ENCODE peak calls at places on chromosomes 12 and 14, in four cellular contexts. One of them, this sample, is unnamed.

GRCh38 chr14:52877628-52878027 is 73.2 kb downstream of the FERMT2 start:
- DNase-seq in fibroblast of mammary gland: peak; percentile 69
- DNase-seq in fibroblast of lung: peak; percentile 79
- DNase-seq in choroid plexus epithelial cell: peak; percentile 76
- DNase-seq in this sample: peak; percentile 86

GRCh38 chr14:97120204-97121120 is 323.3 kb downstream of the VRK1 start:
- DNase-seq in choroid plexus epithelial cell: no peak
- DNase-seq in fibroblast of mammary gland: no peak
- DNase-seq in fibroblast of lung: no peak
- DNase-seq in this sample: no peak

GRCh38 chr12:6767592-6768384 is 1.6 kb downstream of the PTMS start:
- DNase-seq in choroid plexus epithelial cell: peak; percentile 39
- DNase-seq in fibroblast of mammary gland: no peak
- DNase-seq in fibroblast of lung: no peak
- DNase-seq in this sample: no peak

GRCh38 chr12:50102648-50103309 is 1.0 kb upstream of the GPD1 start:
- DNase-seq in fibroblast of mammary gland: peak; percentile 39
- DNase-seq in fibroblast of lung: no peak
- DNase-seq in choroid plexus epithelial cell: no peak
- DNase-seq in this sample: no peak

GRCh38 chr14:96683575-96684289 is 113.5 kb upstream of the VRK1 start:
- DNase-seq in fibroblast of lung: no peak
- DNase-seq in choroid plexus epithelial cell: no peak
- DNase-seq in fibroblast of mammary gland: peak; percentile 8
- DNase-seq in this sample: no peak

GRCh38 chr12:18754118-18754707 is 16.3 kb downstream of the CAPZA3 start:
- DNase-seq in fibroblast of lung: no peak
- DNase-seq in fibroblast of mammary gland: no peak
- DNase-seq in choroid plexus epithelial cell: no peak
- DNase-seq in this sample: no peak

GRCh38 chr12:25677180-25677937 is 124.3 kb upstream of the LMNTD1 start:
- DNase-seq in choroid plexus epithelial cell: no peak
- DNase-seq in fibroblast of mammary gland: no peak
- DNase-seq in fibroblast of lung: no peak
- DNase-seq in this sample: no peak

GRCh38 chr12:27437839-27438238 is 8.7 kb upstream of the SMCO2 start:
- DNase-seq in fibroblast of mammary gland: no peak
- DNase-seq in fibroblast of lung: no peak
- DNase-seq in choroid plexus epithelial cell: no peak
- DNase-seq in this sample: no peak

GRCh38 chr14:46344327-46344937 is 307.1 kb downstream of the RPL10L start:
- DNase-seq in choroid plexus epithelial cell: peak; percentile 28
- DNase-seq in fibroblast of lung: peak; percentile 3
- DNase-seq in fibroblast of mammary gland: peak; percentile 35
- DNase-seq in this sample: no peak

GRCh38 chr12:53803703-53804102 is 51.9 kb upstream of the CISTR start:
- DNase-seq in choroid plexus epithelial cell: no peak
- DNase-seq in fibroblast of mammary gland: no peak
- DNase-seq in fibroblast of lung: no peak
- DNase-seq in this sample: no peak

GRCh38 chr12:75087656-75088055 is 122.0 kb downstream of the KCNC2 start:
- DNase-seq in fibroblast of mammary gland: peak; percentile 6
- DNase-seq in fibroblast of lung: no peak
- DNase-seq in choroid plexus epithelial cell: peak; percentile 18
- DNase-seq in this sample: peak; percentile 1

GRCh38 chr12:105523164-105524057 is 192.9 kb downstream of the C12orf75 start:
- DNase-seq in fibroblast of lung: peak; percentile 89
- DNase-seq in fibroblast of mammary gland: peak; percentile 84
- DNase-seq in choroid plexus epithelial cell: peak; percentile 77
- DNase-seq in this sample: peak; percentile 96

GRCh38 chr14:51400142-51400541 is 160.1 kb downstream of the TMX1 start:
- DNase-seq in fibroblast of lung: peak; percentile 28
- DNase-seq in choroid plexus epithelial cell: no peak
- DNase-seq in fibroblast of mammary gland: peak; percentile 47
- DNase-seq in this sample: peak; percentile 43

GRCh38 chr12:59040043-59040442 is 119.7 kb upstream of the LRIG3 start:
- DNase-seq in choroid plexus epithelial cell: peak; percentile 21
- DNase-seq in fibroblast of mammary gland: no peak
- DNase-seq in fibroblast of lung: no peak
- DNase-seq in this sample: peak; percentile 6

GRCh38 chr12:94404854-94405253 is 54.8 kb downstream of the CEP83 start:
- DNase-seq in fibroblast of lung: no peak
- DNase-seq in fibroblast of mammary gland: peak; percentile 22
- DNase-seq in choroid plexus epithelial cell: peak; percentile 14
- DNase-seq in this sample: no peak

GRCh38 chr14:98345186-98345585 is 926.8 kb downstream of the BCL11B start:
- DNase-seq in choroid plexus epithelial cell: peak; percentile 0
- DNase-seq in fibroblast of lung: no peak
- DNase-seq in fibroblast of mammary gland: no peak
- DNase-seq in this sample: no peak

GRCh38 chr12:88361493-88361892 is 218.8 kb downstream of the KITLG start:
- DNase-seq in choroid plexus epithelial cell: peak; percentile 34
- DNase-seq in fibroblast of lung: no peak
- DNase-seq in fibroblast of mammary gland: peak; percentile 45
- DNase-seq in this sample: no peak

GRCh38 chr12:47222960-47223847 is 143.4 kb upstream of the AMIGO2 start:
- DNase-seq in fibroblast of lung: no peak
- DNase-seq in choroid plexus epithelial cell: no peak
- DNase-seq in fibroblast of mammary gland: no peak
- DNase-seq in this sample: no peak
- H3K4me3 ChIP-seq in fibroblast of lung: no peak overlapping the region
- H3K4me3 ChIP-seq in choroid plexus epithelial cell: no peak overlapping the region
- H3K4me3 ChIP-seq in fibroblast of mammary gland: no peak overlapping the region
- H3K4me3 ChIP-seq in this sample: no peak overlapping the region

GRCh38 chr14:75084513-75084912 is 15.1 kb downstream of the ZC2HC1C start:
- DNase-seq in choroid plexus epithelial cell: no peak
- DNase-seq in fibroblast of mammary gland: no peak
- DNase-seq in fibroblast of lung: no peak
- DNase-seq in this sample: no peak
- TF ChIP-seq CTCF in choroid plexus epithelial cell: peak; percentile 4
- TF ChIP-seq CTCF in fibroblast of mammary gland: no peak
- TF ChIP-seq CTCF in fibroblast of lung: no peak
- TF ChIP-seq CTCF in this sample: no peak

GRCh38 chr12:4270670-4271432 is 2.7 kb upstream of the CCND2 start:
- DNase-seq in choroid plexus epithelial cell: no peak
- DNase-seq in fibroblast of mammary gland: peak; percentile 30
- DNase-seq in fibroblast of lung: peak; percentile 37
- DNase-seq in this sample: no peak

GRCh38 chr12:4270016-4270669 is 3.4 kb upstream of the CCND2 start:
- DNase-seq in fibroblast of mammary gland: no peak
- DNase-seq in fibroblast of lung: no peak
- DNase-seq in choroid plexus epithelial cell: no peak
- DNase-seq in this sample: no peak

GRCh38 chr12:4272014-4272975 is 1.3 kb upstream of the CCND2 start:
- DNase-seq in fibroblast of lung: peak; percentile 86
- DNase-seq in fibroblast of mammary gland: peak; percentile 55
- DNase-seq in choroid plexus epithelial cell: peak; percentile 70
- DNase-seq in this sample: peak; percentile 31

GRCh38 chr12:4272976-4273650 is 449 bp upstream of the CCND2 start:
- DNase-seq in choroid plexus epithelial cell: no peak
- DNase-seq in fibroblast of mammary gland: no peak
- DNase-seq in fibroblast of lung: no peak
- DNase-seq in this sample: no peak

DNA sequence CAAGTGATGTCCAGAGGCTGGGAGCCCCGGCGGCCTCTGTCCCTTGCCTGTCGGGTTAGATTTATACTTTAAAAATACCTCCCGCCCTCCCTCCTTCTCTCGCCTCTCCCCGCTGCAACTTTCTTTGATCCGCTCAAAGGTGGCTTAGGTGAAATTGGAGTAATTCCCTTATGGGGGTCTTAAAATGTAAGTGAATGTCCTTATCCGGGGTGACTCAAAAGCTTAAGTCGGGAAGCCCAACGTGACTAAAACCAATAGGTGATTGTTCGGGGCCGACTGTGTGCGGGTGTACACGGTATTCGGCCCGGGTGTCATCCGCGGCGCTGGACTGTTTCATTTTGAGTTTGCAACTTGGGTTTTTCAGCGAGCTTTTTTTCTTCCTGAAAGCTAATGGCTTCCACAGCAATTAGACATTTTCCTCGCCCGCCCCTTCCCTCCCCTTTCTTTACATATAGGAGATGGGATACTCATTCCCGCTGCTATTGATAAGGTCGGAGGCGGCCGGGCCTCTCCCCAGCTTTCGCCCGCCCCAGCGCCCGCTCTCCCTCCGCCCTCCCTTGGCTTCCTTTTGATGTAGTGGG is 2.0 kb upstream of the CCND2 start:
- DNase-seq in fibroblast of lung: no peak
- DNase-seq in fibroblast of mammary gland: peak; percentile 29
- DNase-seq in choroid plexus epithelial cell: peak; percentile 27
- DNase-seq in this sample: no peak
- H3K4me3 ChIP-seq in fibroblast of lung: no peak overlapping the region
- H3K4me3 ChIP-seq in fibroblast of mammary gland: peak overlapping the region; percentile 21
- H3K4me3 ChIP-seq in choroid plexus epithelial cell: peak overlapping the region; percentile 55
- H3K4me3 ChIP-seq in this sample: peak overlapping the region; percentile 45

DNA sequence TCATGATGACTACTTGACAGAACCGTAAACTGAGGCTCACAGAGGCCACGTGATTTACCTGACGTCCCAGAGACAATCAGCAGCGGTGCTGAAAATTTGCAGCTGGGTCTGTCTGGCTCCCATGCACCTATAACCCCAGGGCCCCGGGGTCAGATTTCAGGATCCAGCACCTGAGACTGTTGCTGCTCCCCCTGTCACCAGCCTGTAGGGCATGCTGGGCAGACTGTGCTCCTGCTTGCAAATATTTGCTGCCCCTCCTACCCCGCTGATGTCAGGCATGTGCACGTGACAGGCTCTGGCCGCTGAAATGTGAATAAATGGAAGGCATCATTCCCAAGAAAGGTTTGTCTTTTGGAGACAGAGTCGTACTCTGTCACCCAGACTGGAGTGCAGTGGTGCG is 6.0 kb downstream of the MMAB start:
- DNase-seq in choroid plexus epithelial cell: no peak
- DNase-seq in fibroblast of mammary gland: no peak
- DNase-seq in fibroblast of lung: no peak
- DNase-seq in this sample: no peak
- TF ChIP-seq CTCF in choroid plexus epithelial cell: no peak
- TF ChIP-seq CTCF in fibroblast of mammary gland: no peak
- TF ChIP-seq CTCF in fibroblast of lung: no peak
- TF ChIP-seq CTCF in this sample: no peak

DNA sequence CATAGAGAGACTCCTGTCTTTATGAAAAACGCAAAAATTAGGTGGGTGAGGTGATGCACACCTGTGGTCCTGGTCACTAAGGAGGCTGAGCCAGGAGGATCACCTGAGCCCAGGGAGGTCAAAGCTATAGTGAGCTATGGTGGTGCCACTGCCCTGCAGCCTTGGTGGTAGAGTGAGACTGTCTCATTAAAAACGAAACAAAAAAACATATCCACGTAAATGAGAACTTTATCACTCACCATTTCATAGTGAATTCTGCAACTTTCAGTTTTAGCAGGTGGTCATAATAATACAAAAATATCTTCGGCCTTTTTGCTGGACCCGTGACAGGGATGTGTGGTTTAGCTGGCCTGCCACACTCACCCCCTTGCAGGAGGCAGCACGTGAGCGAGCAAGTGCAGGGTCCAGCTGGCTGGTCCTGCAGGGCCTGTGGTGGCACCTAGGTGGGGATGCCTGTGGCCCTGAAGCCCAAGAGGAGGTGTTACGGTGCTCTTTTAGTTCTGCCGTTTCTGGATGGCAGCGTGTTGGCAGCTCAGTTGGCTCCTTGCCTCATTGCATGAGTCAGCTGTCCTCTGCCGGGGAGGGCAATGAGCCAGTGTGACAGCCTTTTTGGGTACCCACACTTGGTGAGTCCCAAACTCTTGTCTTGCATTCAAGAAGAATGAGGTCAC is 1330.7 kb upstream of the TMEM132C start:
- DNase-seq in choroid plexus epithelial cell: no peak
- DNase-seq in fibroblast of lung: no peak
- DNase-seq in fibroblast of mammary gland: no peak
- DNase-seq in this sample: no peak
- H3K4me3 ChIP-seq in choroid plexus epithelial cell: no peak overlapping the region
- H3K4me3 ChIP-seq in fibroblast of lung: no peak overlapping the region
- H3K4me3 ChIP-seq in fibroblast of mammary gland: no peak overlapping the region
- H3K4me3 ChIP-seq in this sample: no peak overlapping the region

DNA sequence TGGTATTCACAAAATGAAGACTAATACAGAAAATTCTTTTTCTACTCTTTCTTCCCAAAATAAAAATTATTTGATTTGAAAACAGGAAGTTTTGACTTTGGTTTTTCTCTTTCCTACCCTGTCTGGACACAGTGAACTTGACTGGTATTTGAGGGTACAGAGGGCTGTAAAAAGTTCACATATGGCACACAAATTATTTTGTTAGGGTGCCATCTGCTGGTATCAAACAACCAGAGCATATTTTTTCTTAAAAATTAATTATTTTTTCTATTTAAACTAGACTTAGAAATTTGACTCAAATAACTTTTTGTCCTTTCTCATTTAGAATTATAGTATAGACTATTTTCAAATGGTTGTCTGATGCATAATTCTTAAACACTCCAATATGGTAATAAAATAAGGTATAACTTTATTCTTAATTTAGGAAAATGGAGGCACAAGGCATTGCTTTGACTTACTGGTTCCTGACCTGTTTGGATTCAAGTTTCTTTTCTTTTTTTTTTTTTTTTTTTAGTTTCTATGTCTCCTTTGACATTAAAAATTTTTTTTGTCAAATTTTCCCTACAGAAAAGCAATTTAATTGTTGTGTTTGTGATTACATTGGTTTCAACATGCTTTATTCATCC is 390.6 kb downstream of the PRKD1 start:
- DNase-seq in choroid plexus epithelial cell: peak; percentile 57
- DNase-seq in fibroblast of mammary gland: peak; percentile 49
- DNase-seq in fibroblast of lung: peak; percentile 56
- DNase-seq in this sample: peak; percentile 61
- TF ChIP-seq CTCF in choroid plexus epithelial cell: peak; percentile 54
- TF ChIP-seq CTCF in fibroblast of mammary gland: peak; percentile 49
- TF ChIP-seq CTCF in fibroblast of lung: peak; percentile 51
- TF ChIP-seq CTCF in this sample: peak; percentile 50